ENCODE peak calls at places on chromosome 19, in seven cellular contexts. R is non-pigmented ciliary epithelial cell; E is activated T-cell treated with anti-CD3 and anti-CD28 coated beads, Interleukin-2, amount 50 U/mL, for 1 hour; V is NCI-H748 treated with DMSO at 0.1 percent for 48 hours; I is HEK293T; A is ascending aorta; C is DMS 273 treated with DMSO at 0.1 percent for 48 hours. Y is an unnamed sample.

GRCh38 chr19:1254081-1254527 is 5.7 kb downstream of the MIDN start:
- DNase-seq in E (no peak), A (no peak), V (no peak), I (no peak), C (no peak), R (no peak), Y (no peak)

GRCh38 chr19:16161848-16162247 is 11.5 kb downstream of the CIB3 start:
- DNase-seq in I (no peak), C (no peak), A (no peak), R (peak), V (no peak), E (no peak), Y (no peak)

GRCh38 chr19:46784262-46785053 is 3.9 kb downstream of the SLC1A5 start:
- DNase-seq in I (peak), V (no peak), A (peak), E (peak), R (no peak), C (peak), Y (no peak)

GRCh38 chr19:15195987-15196682 is 4.7 kb downstream of the NOTCH3 start:
- DNase-seq in R (no peak), V (peak), I (peak), E (peak), C (no peak), A (no peak), Y (no peak)

GRCh38 chr19:32874605-32875004 is 5.0 kb upstream of the SLC7A9 start:
- DNase-seq in I (no peak), C (no peak), V (no peak), R (no peak), A (no peak), E (no peak), Y (no peak)

GRCh38 chr19:43465468-43466120 is at the start of gene LYPD3:
- DNase-seq in V (no peak), C (no peak), I (no peak), E (no peak), R (no peak), A (no peak), Y (no peak)

GRCh38 chr19:49119411-49120324 is at the start of gene PPFIA3:
- DNase-seq in C (no peak), A (no peak), E (peak), R (no peak), I (peak), V (no peak), Y (no peak)

GRCh38 chr19:42563352-42564210 is 31.1 kb downstream of the CEACAM8 start:
- DNase-seq in E (no peak), I (peak), R (peak), C (peak), A (no peak), V (peak), Y (no peak)

GRCh38 chr19:41327499-41328156 is 17.7 kb downstream of the CCDC97 start:
- DNase-seq in E (peak), I (no peak), V (no peak), R (no peak), A (no peak), C (no peak), Y (no peak)

GRCh38 chr19:10593820-10594637 is 6.9 kb upstream of the AP1M2 start:
- DNase-seq in C (no peak), E (no peak), V (no peak), A (no peak), I (no peak), R (no peak), Y (no peak)

GRCh38 chr19:7917292-7918061 is 2.7 kb upstream of the SNAPC2 start:
- DNase-seq in I (no peak), A (no peak), V (no peak), E (peak), R (no peak), C (no peak), Y (no peak)

GRCh38 chr19:45439569-45440258 is 16.0 kb upstream of the ERCC1 start:
- DNase-seq in V (peak), R (no peak), E (peak), I (peak), A (peak), C (peak), Y (no peak)

GRCh38 chr19:53812335-53812734 is 11.8 kb downstream of the NLRP12 start:
- DNase-seq in V (no peak), E (no peak), C (no peak), R (no peak), I (peak), A (no peak), Y (no peak)

GRCh38 chr19:10305139-10305806 is 4.3 kb downstream of the ZGLP1 start:
- DNase-seq in R (no peak), V (no peak), I (no peak), E (no peak), A (no peak), C (peak), Y (no peak)